ENCODE peak calls at places on chromosomes 4 and X, in nine cellular contexts. L is kidney epithelial cell; Y is CD4-positive, alpha-beta T cell; N is stimulated activated CD8-positive, alpha-beta memory T cell treated with anti-CD3 and anti-CD28 coated beads, Interleukin-4, amount 100 ng/mL, for 1 hour; G is prostate gland; W is HEK293T; Z is foreskin melanocyte; R is EH; H is sciatic nerve. J is an unnamed sample.

GRCh38 chr4:10182446-10183424 is 66.1 kb upstream of the WDR1 start:
- DNase-seq in L (no peak), R (no peak), Z (no peak), Y (no peak), W (no peak), H (no peak), N (no peak), G (no peak), J (no peak)

GRCh38 chr4:57100979-57101629 is 9.1 kb downstream of the IGFBP7 start:
- DNase-seq in Y (no peak), R (peak; percentile 67), W (no peak), H (no peak), Z (no peak), L (no peak), N (no peak), G (no peak), J (no peak)

GRCh38 chr4:139555705-139556070 is 331 bp downstream of the SETD7 start:
- DNase-seq in G (peak; percentile 17), R (peak; percentile 48), W (no peak), H (peak; percentile 80), Y (no peak), N (no peak), L (no peak), Z (no peak), J (peak; percentile 59)

GRCh38 chrX:29071525-29071924 is 484.3 kb downstream of the IL1RAPL1 start:
- DNase-seq in Z (no peak), Y (no peak), H (no peak), R (peak; percentile 25), L (no peak), N (no peak), W (no peak), G (no peak), J (no peak)

GRCh38 chrX:136659174-136659573 is 11.2 kb downstream of the CD40LG start:
- DNase-seq in G (no peak), Y (no peak), N (no peak), Z (no peak), H (no peak), W (no peak), L (no peak), R (no peak), J (no peak)

GRCh38 chr4:163542275-163542674 is 47.8 kb downstream of the TMA16 start:
- DNase-seq in R (peak; percentile 72), N (no peak), G (no peak), Y (no peak), L (peak; percentile 65), W (no peak), Z (no peak), H (no peak), J (no peak)

GRCh38 chrX:97672138-97672537 is 788.4 kb downstream of the RPA4 start:
- DNase-seq in H (no peak), L (no peak), Z (no peak), N (no peak), G (no peak), R (no peak), W (no peak), Y (no peak), J (no peak)

GRCh38 chr4:150451883-150452282 is 130.1 kb upstream of the MAB21L2 start:
- DNase-seq in W (no peak), Y (no peak), H (no peak), L (no peak), R (no peak), G (no peak), N (no peak), Z (no peak), J (no peak)

GRCh38 chr4:145195167-145195952 is 15.0 kb upstream of the OTUD4 start:
- DNase-seq in L (no peak), G (no peak), Z (no peak), H (no peak), Y (no peak), R (no peak), N (no peak), W (no peak), J (no peak)

GRCh38 chrX:111511477-111511876 is at the start of gene SERTM2:
- DNase-seq in N (no peak), R (no peak), W (no peak), L (no peak), G (no peak), Y (no peak), Z (no peak), H (no peak), J (no peak)

GRCh38 chr4:100574607-100575006 is 56.8 kb upstream of the EMCN start:
- DNase-seq in N (no peak), G (no peak), Y (no peak), R (no peak), L (no peak), H (no peak), W (no peak), Z (no peak), J (no peak)

GRCh38 chrX:46408553-46409407 is 136.4 kb downstream of the ZNF674 start:
- DNase-seq in W (peak; percentile 60), Z (peak; percentile 44), G (peak; percentile 46), L (peak; percentile 31), R (peak; percentile 65), N (peak; percentile 35), H (peak; percentile 90), Y (peak; percentile 51), J (peak; percentile 72)

GRCh38 chr4:111854494-111855087 is 290.7 kb upstream of the FAM241A start:
- DNase-seq in N (no peak), L (no peak), Y (no peak), Z (peak; percentile 42), H (no peak), R (peak; percentile 44), W (peak; percentile 35), G (peak; percentile 30), J (no peak)

GRCh38 chr4:23070848-23071570 is 378.3 kb downstream of the GBA3 start:
- DNase-seq in Z (no peak), H (no peak), G (no peak), Y (no peak), L (no peak), N (no peak), W (no peak), R (no peak), J (no peak)

GRCh38 chrX:48989483-48989882 is 12.6 kb downstream of the GRIPAP1 start:
- DNase-seq in Z (no peak), G (no peak), R (no peak), H (no peak), W (no peak), L (no peak), N (no peak), Y (no peak), J (no peak)

GRCh38 chr4:10521386-10521785 is 64.2 kb upstream of the ZNF518B start:
- DNase-seq in H (no peak), Y (no peak), L (no peak), Z (no peak), G (no peak), N (no peak), W (no peak), R (no peak), J (no peak)

GRCh38 chr4:41081847-41082246 is 132.5 kb downstream of the APBB2 start:
- DNase-seq in Z (no peak), R (no peak), G (no peak), H (no peak), W (no peak), N (no peak), Y (no peak), L (no peak), J (no peak)

GRCh38 chrX:16618422-16618821 is 31.5 kb upstream of the S100G start:
- DNase-seq in R (no peak), Z (no peak), L (no peak), W (no peak), G (no peak), H (no peak), N (no peak), Y (no peak), J (no peak)

GRCh38 chr4:83108101-83108861 is 6.2 kb downstream of the PLAC8 start:
- DNase-seq in R (no peak), W (no peak), H (no peak), Z (no peak), L (no peak), G (no peak), Y (no peak), N (no peak), J (no peak)

GRCh38 chrX:152932598-152933175 is 34.8 kb downstream of the ZNF185 start:
- DNase-seq in L (no peak), Y (no peak), H (no peak), R (no peak), G (no peak), N (no peak), W (no peak), Z (no peak), J (no peak)

GRCh38 chrX:119189115-119189514 is 47.0 kb upstream of the PGRMC1 start:
- DNase-seq in L (no peak), N (no peak), W (no peak), Z (no peak), H (no peak), G (no peak), R (no peak), Y (no peak), J (no peak)

GRCh38 chrX:38985375-38985774 is 184.1 kb downstream of the MID1IP1 start:
- DNase-seq in Z (no peak), H (no peak), L (no peak), N (no peak), R (peak; percentile 20), G (no peak), Y (no peak), W (peak; percentile 19), J (no peak)